ENCODE peak calls at places on chromosome 5, in eight cellular contexts. One of them, this sample, is unnamed.

GRCh38 chr5:177225798-177226197 is 77.7 kb downstream of the RAB24 start:
- DNase-seq in CD8-positive, alpha-beta T cell: no peak
- DNase-seq in upper lobe of right lung: no peak
- DNase-seq in Panc1: no peak
- DNase-seq in breast epithelium: no peak
- DNase-seq in heart left ventricle: no peak
- DNase-seq in brain microvascular endothelial cell: no peak
- DNase-seq in endothelial cell of umbilical vein: no peak
- DNase-seq in this sample: no peak

GRCh38 chr5:139251281-139251687 is 42.3 kb upstream of the MATR3 start:
- DNase-seq in Panc1: no peak
- DNase-seq in heart left ventricle: no peak
- DNase-seq in endothelial cell of umbilical vein: peak
- DNase-seq in CD8-positive, alpha-beta T cell: peak
- DNase-seq in brain microvascular endothelial cell: no peak
- DNase-seq in upper lobe of right lung: no peak
- DNase-seq in breast epithelium: no peak
- DNase-seq in this sample: no peak

GRCh38 chr5:76785493-76785892 is 33.3 kb upstream of the F2RL1 start:
- DNase-seq in breast epithelium: no peak
- DNase-seq in brain microvascular endothelial cell: peak
- DNase-seq in CD8-positive, alpha-beta T cell: no peak
- DNase-seq in heart left ventricle: no peak
- DNase-seq in upper lobe of right lung: no peak
- DNase-seq in Panc1: no peak
- DNase-seq in endothelial cell of umbilical vein: peak
- DNase-seq in this sample: peak

GRCh38 chr5:219492-219891 is 1.4 kb downstream of the SDHA start:
- DNase-seq in endothelial cell of umbilical vein: peak
- DNase-seq in heart left ventricle: no peak
- DNase-seq in upper lobe of right lung: no peak
- DNase-seq in Panc1: no peak
- DNase-seq in breast epithelium: no peak
- DNase-seq in brain microvascular endothelial cell: no peak
- DNase-seq in CD8-positive, alpha-beta T cell: peak
- DNase-seq in this sample: no peak

GRCh38 chr5:960551-960950 is 48.1 kb upstream of the NKD2 start:
- DNase-seq in upper lobe of right lung: peak
- DNase-seq in heart left ventricle: no peak
- DNase-seq in breast epithelium: no peak
- DNase-seq in brain microvascular endothelial cell: no peak
- DNase-seq in Panc1: no peak
- DNase-seq in endothelial cell of umbilical vein: no peak
- DNase-seq in CD8-positive, alpha-beta T cell: no peak
- DNase-seq in this sample: no peak

GRCh38 chr5:133806847-133807246 is 161.6 kb downstream of the C5orf15 start:
- DNase-seq in endothelial cell of umbilical vein: no peak
- DNase-seq in CD8-positive, alpha-beta T cell: no peak
- DNase-seq in upper lobe of right lung: no peak
- DNase-seq in brain microvascular endothelial cell: no peak
- DNase-seq in Panc1: no peak
- DNase-seq in heart left ventricle: no peak
- DNase-seq in breast epithelium: no peak
- DNase-seq in this sample: no peak

GRCh38 chr5:77859306-77859705 is 83.2 kb upstream of the TBCA start:
- DNase-seq in upper lobe of right lung: no peak
- DNase-seq in CD8-positive, alpha-beta T cell: no peak
- DNase-seq in breast epithelium: no peak
- DNase-seq in Panc1: no peak
- DNase-seq in brain microvascular endothelial cell: no peak
- DNase-seq in endothelial cell of umbilical vein: no peak
- DNase-seq in heart left ventricle: no peak
- DNase-seq in this sample: no peak

GRCh38 chr5:171978016-171978415 is 28.4 kb downstream of the FBXW11 start:
- DNase-seq in CD8-positive, alpha-beta T cell: no peak
- DNase-seq in upper lobe of right lung: no peak
- DNase-seq in endothelial cell of umbilical vein: no peak
- DNase-seq in heart left ventricle: no peak
- DNase-seq in brain microvascular endothelial cell: no peak
- DNase-seq in breast epithelium: no peak
- DNase-seq in Panc1: no peak
- DNase-seq in this sample: no peak

GRCh38 chr5:129172561-129172960 is 78.0 kb downstream of the ISOC1 start:
- DNase-seq in upper lobe of right lung: no peak
- DNase-seq in brain microvascular endothelial cell: no peak
- DNase-seq in endothelial cell of umbilical vein: peak
- DNase-seq in Panc1: no peak
- DNase-seq in heart left ventricle: no peak
- DNase-seq in breast epithelium: no peak
- DNase-seq in CD8-positive, alpha-beta T cell: no peak
- DNase-seq in this sample: no peak

GRCh38 chr5:85549229-85549628 is 1068.5 kb upstream of the COX7C start:
- DNase-seq in brain microvascular endothelial cell: no peak
- DNase-seq in heart left ventricle: no peak
- DNase-seq in upper lobe of right lung: no peak
- DNase-seq in endothelial cell of umbilical vein: no peak
- DNase-seq in CD8-positive, alpha-beta T cell: no peak
- DNase-seq in Panc1: no peak
- DNase-seq in breast epithelium: no peak
- DNase-seq in this sample: no peak

GRCh38 chr5:127229185-127229889 is 61.3 kb upstream of the MEGF10 start:
- DNase-seq in Panc1: no peak
- DNase-seq in endothelial cell of umbilical vein: peak
- DNase-seq in breast epithelium: peak
- DNase-seq in heart left ventricle: peak
- DNase-seq in CD8-positive, alpha-beta T cell: peak
- DNase-seq in upper lobe of right lung: peak
- DNase-seq in brain microvascular endothelial cell: no peak
- DNase-seq in this sample: peak

GRCh38 chr5:57383093-57383861 is 99.3 kb downstream of the ACTBL2 start:
- DNase-seq in CD8-positive, alpha-beta T cell: no peak
- DNase-seq in endothelial cell of umbilical vein: peak
- DNase-seq in Panc1: peak
- DNase-seq in brain microvascular endothelial cell: peak
- DNase-seq in breast epithelium: no peak
- DNase-seq in upper lobe of right lung: no peak
- DNase-seq in heart left ventricle: no peak
- DNase-seq in this sample: peak

GRCh38 chr5:139100825-139101224 is 97.3 kb downstream of the SIL1 start:
- DNase-seq in breast epithelium: no peak
- DNase-seq in upper lobe of right lung: no peak
- DNase-seq in heart left ventricle: no peak
- DNase-seq in brain microvascular endothelial cell: peak
- DNase-seq in endothelial cell of umbilical vein: no peak
- DNase-seq in CD8-positive, alpha-beta T cell: no peak
- DNase-seq in Panc1: no peak
- DNase-seq in this sample: peak

DNA sequence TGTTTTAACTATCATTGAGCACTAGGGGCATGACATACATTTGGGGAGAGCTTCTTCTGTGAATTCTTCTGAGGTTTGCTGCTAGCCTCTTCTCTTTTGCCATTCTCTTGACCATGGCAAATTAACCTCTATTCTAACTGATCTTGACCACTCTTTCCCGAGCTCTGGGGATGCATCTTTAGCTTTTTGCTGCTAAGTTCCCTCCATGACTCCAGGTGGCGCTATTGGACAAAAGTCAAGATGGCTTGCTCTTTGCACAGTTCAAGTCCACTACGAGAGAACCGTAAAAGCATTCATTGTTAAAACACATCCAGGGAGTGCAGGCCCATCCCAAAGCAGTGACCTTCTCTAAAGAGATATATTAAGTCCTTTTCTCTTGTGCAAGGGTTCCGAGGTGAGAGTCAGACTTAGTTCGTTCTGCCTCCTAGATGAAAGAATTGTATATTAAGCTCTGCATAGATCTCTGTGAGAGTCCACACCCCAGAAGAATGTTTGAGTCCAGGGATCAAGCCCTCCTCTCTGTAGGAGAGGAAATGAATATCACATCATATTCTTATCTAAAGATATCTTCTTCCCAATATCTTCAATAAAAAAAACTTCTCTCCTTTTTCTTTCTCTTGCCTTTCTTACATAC is 1152.9 kb upstream of the CDH6 start:
- DNase-seq in brain microvascular endothelial cell: peak
- DNase-seq in Panc1: peak
- DNase-seq in CD8-positive, alpha-beta T cell: no peak
- DNase-seq in upper lobe of right lung: no peak
- DNase-seq in heart left ventricle: no peak
- DNase-seq in breast epithelium: no peak
- DNase-seq in endothelial cell of umbilical vein: no peak
- DNase-seq in this sample: peak
- TF ChIP-seq CTCF in brain microvascular endothelial cell: peak
- TF ChIP-seq CTCF in Panc1: peak
- TF ChIP-seq CTCF in CD8-positive, alpha-beta T cell: no peak
- TF ChIP-seq CTCF in upper lobe of right lung: peak
- TF ChIP-seq CTCF in heart left ventricle: peak
- TF ChIP-seq CTCF in breast epithelium: no peak
- TF ChIP-seq CTCF in endothelial cell of umbilical vein: peak
- TF ChIP-seq CTCF in this sample: peak

GRCh38 chr5:179294131-179294780 is 51.0 kb downstream of the ADAMTS2 start:
- DNase-seq in brain microvascular endothelial cell: no peak
- DNase-seq in CD8-positive, alpha-beta T cell: no peak
- DNase-seq in endothelial cell of umbilical vein: no peak
- DNase-seq in Panc1: no peak
- DNase-seq in upper lobe of right lung: peak
- DNase-seq in heart left ventricle: no peak
- DNase-seq in breast epithelium: no peak
- DNase-seq in this sample: no peak

GRCh38 chr5:179290681-179291540 is 54.4 kb downstream of the ADAMTS2 start:
- DNase-seq in brain microvascular endothelial cell: no peak
- DNase-seq in CD8-positive, alpha-beta T cell: no peak
- DNase-seq in upper lobe of right lung: peak
- DNase-seq in breast epithelium: no peak
- DNase-seq in Panc1: no peak
- DNase-seq in endothelial cell of umbilical vein: no peak
- DNase-seq in heart left ventricle: no peak
- DNase-seq in this sample: no peak

GRCh38 chr5:179292681-179293080 is 52.6 kb downstream of the ADAMTS2 start:
- DNase-seq in CD8-positive, alpha-beta T cell: no peak
- DNase-seq in Panc1: no peak
- DNase-seq in upper lobe of right lung: peak
- DNase-seq in breast epithelium: no peak
- DNase-seq in brain microvascular endothelial cell: no peak
- DNase-seq in heart left ventricle: no peak
- DNase-seq in endothelial cell of umbilical vein: no peak
- DNase-seq in this sample: no peak

GRCh38 chr5:179294891-179295777 is 50.1 kb downstream of the ADAMTS2 start:
- DNase-seq in CD8-positive, alpha-beta T cell: no peak
- DNase-seq in upper lobe of right lung: peak
- DNase-seq in breast epithelium: no peak
- DNase-seq in heart left ventricle: no peak
- DNase-seq in Panc1: no peak
- DNase-seq in endothelial cell of umbilical vein: no peak
- DNase-seq in brain microvascular endothelial cell: no peak
- DNase-seq in this sample: no peak

DNA sequence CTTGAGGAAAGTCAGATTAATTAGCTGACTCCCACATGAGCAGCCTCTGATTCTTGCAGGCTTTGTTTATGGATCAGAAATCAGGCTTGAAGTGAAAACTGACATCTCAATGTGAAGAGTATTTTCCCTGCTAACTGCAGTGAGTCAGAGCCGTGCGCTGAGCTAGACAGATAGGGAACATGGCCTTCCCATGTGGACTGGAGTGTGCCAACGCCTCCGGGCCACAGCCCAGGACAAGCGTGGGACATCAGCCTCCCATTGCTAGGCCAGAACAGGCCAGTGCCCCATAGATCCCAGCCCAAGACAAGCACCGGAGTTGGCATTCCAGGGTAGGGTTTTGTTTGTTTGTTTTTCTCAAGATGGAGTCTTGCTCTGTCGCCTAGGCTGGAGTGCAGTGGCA is 52.0 kb downstream of the ADAMTS2 start:
- DNase-seq in endothelial cell of umbilical vein: no peak
- DNase-seq in CD8-positive, alpha-beta T cell: no peak
- DNase-seq in Panc1: no peak
- DNase-seq in brain microvascular endothelial cell: no peak
- DNase-seq in breast epithelium: no peak
- DNase-seq in heart left ventricle: no peak
- DNase-seq in upper lobe of right lung: peak
- DNase-seq in this sample: no peak
- H3K27ac ChIP-seq in endothelial cell of umbilical vein: no peak
- H3K27ac ChIP-seq in CD8-positive, alpha-beta T cell: no peak
- H3K27ac ChIP-seq in Panc1: no peak
- H3K27ac ChIP-seq in brain microvascular endothelial cell: no peak
- H3K27ac ChIP-seq in breast epithelium: no peak
- H3K27ac ChIP-seq in heart left ventricle: no peak
- H3K27ac ChIP-seq in upper lobe of right lung: no peak
- H3K27ac ChIP-seq in this sample: no peak

DNA sequence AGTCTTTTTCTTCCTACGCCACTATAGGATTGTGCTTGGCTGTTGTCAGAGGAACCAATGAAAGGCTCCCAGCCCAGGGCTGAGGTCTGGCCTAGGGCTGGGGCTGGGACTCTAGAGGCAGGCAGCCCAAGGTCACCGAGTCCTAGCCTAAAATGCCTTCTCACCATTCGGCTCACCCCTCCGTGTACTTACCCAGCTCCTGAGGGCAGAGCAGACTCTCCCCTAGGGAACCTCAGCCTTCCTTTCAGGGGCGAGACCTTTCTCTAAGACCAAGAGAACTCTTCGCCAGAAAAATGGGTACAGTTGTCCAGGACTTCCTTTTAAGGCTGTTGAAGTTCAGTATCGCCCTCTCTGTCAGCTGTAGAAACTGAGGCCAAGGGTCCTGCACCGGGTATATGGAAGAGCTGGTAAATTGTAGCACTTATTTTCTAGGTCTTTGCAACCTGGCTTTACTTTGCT is 1.7 kb upstream of the SPRY4 start:
- DNase-seq in heart left ventricle: no peak
- DNase-seq in endothelial cell of umbilical vein: no peak
- DNase-seq in Panc1: no peak
- DNase-seq in brain microvascular endothelial cell: no peak
- DNase-seq in upper lobe of right lung: no peak
- DNase-seq in CD8-positive, alpha-beta T cell: no peak
- DNase-seq in breast epithelium: no peak
- DNase-seq in this sample: no peak
- TF ChIP-seq CTCF in heart left ventricle: no peak
- TF ChIP-seq CTCF in endothelial cell of umbilical vein: no peak
- TF ChIP-seq CTCF in Panc1: no peak
- TF ChIP-seq CTCF in brain microvascular endothelial cell: no peak
- TF ChIP-seq CTCF in upper lobe of right lung: no peak
- TF ChIP-seq CTCF in CD8-positive, alpha-beta T cell: no peak
- TF ChIP-seq CTCF in breast epithelium: no peak
- TF ChIP-seq CTCF in this sample: no peak

GRCh38 chr5:68086857-68087256 is 128.7 kb upstream of the PIK3R1 start:
- DNase-seq in endothelial cell of umbilical vein: peak
- DNase-seq in breast epithelium: no peak
- DNase-seq in Panc1: no peak
- DNase-seq in upper lobe of right lung: no peak
- DNase-seq in CD8-positive, alpha-beta T cell: no peak
- DNase-seq in brain microvascular endothelial cell: peak
- DNase-seq in heart left ventricle: peak
- DNase-seq in this sample: no peak
- H3K27ac ChIP-seq in endothelial cell of umbilical vein: no peak
- H3K27ac ChIP-seq in breast epithelium: no peak
- H3K27ac ChIP-seq in Panc1: no peak
- H3K27ac ChIP-seq in upper lobe of right lung: no peak
- H3K27ac ChIP-seq in CD8-positive, alpha-beta T cell: no peak
- H3K27ac ChIP-seq in brain microvascular endothelial cell: no peak
- H3K27ac ChIP-seq in heart left ventricle: no peak
- H3K27ac ChIP-seq in this sample: no peak

GRCh38 chr5:7850533-7851239 is at the start of gene CFAP90:
- DNase-seq in Panc1: no peak
- DNase-seq in heart left ventricle: peak
- DNase-seq in CD8-positive, alpha-beta T cell: peak
- DNase-seq in upper lobe of right lung: peak
- DNase-seq in endothelial cell of umbilical vein: peak
- DNase-seq in breast epithelium: no peak
- DNase-seq in brain microvascular endothelial cell: peak
- DNase-seq in this sample: no peak
- TF ChIP-seq CTCF in Panc1: peak
- TF ChIP-seq CTCF in heart left ventricle: no peak
- TF ChIP-seq CTCF in CD8-positive, alpha-beta T cell: no peak
- TF ChIP-seq CTCF in upper lobe of right lung: peak
- TF ChIP-seq CTCF in endothelial cell of umbilical vein: peak
- TF ChIP-seq CTCF in breast epithelium: peak
- TF ChIP-seq CTCF in brain microvascular endothelial cell: peak
- TF ChIP-seq CTCF in this sample: no peak